ENCODE peak calls at places on chromosomes 7 and 10, in eight cellular contexts. J is heart left ventricle, U is brain microvascular endothelial cell, P is aorta, D is right cardiac atrium, T is body of pancreas, G is tibial nerve, V is HCT116. M is an unnamed sample.

GRCh38 chr7:907158-907980 is 31.0 kb downstream of the GET4 start:
- DNase-seq in J (no peak), D (peak; percentile 54), P (no peak), T (peak; percentile 60), G (peak; percentile 46), U (no peak), V (no peak), M (no peak)

GRCh38 chr10:110901954-110902819 is 16.8 kb downstream of the BBIP1 start:
- DNase-seq in V (peak; percentile 48), G (no peak), U (peak; percentile 35), T (no peak), J (no peak), P (no peak), D (no peak), M (no peak)

GRCh38 chr10:75239391-75239790 is 3.6 kb upstream of the COMTD1 start:
- DNase-seq in G (no peak), T (no peak), J (no peak), U (no peak), V (no peak), D (no peak), P (no peak), M (no peak)

GRCh38 chr7:2715341-2716231 is 27.6 kb downstream of the AMZ1 start:
- DNase-seq in V (no peak), T (no peak), P (no peak), U (peak; percentile 30), G (no peak), J (no peak), D (peak; percentile 28), M (no peak)

GRCh38 chr7:37150180-37150579 is 298.5 kb downstream of the ELMO1 start:
- DNase-seq in D (no peak), T (no peak), P (no peak), J (no peak), G (no peak), V (no peak), U (no peak), M (no peak)

GRCh38 chr7:151008511-151009323 is 15.6 kb downstream of the ATG9B start:
- DNase-seq in P (peak; percentile 90), J (peak; percentile 91), V (peak; percentile 87), T (peak; percentile 66), G (no peak), D (peak; percentile 93), U (no peak), M (peak; percentile 70)

GRCh38 chr7:7324698-7325097 is 142.4 kb downstream of the C1GALT1 start:
- DNase-seq in U (no peak), V (no peak), D (no peak), T (no peak), P (no peak), G (no peak), J (no peak), M (no peak)

GRCh38 chr7:121164247-121164646 is 164.6 kb upstream of the WNT16 start:
- DNase-seq in J (no peak), D (no peak), U (no peak), G (no peak), T (no peak), P (no peak), V (no peak), M (no peak)

GRCh38 chr7:93920496-93921189 is 892 bp upstream of the GNG11 start:
- DNase-seq in D (no peak), G (no peak), U (no peak), V (no peak), J (no peak), T (no peak), P (no peak), M (no peak)

GRCh38 chr10:128077155-128077875 is 48.9 kb downstream of the MKI67 start:
- DNase-seq in U (no peak), T (no peak), V (no peak), P (peak; percentile 57), G (no peak), J (peak; percentile 38), D (no peak), M (no peak)

GRCh38 chr10:125538947-125539649 is 143.9 kb downstream of the TEX36 start:
- DNase-seq in D (peak; percentile 56), T (peak; percentile 79), G (no peak), J (no peak), V (no peak), U (no peak), P (no peak), M (no peak)

GRCh38 chr10:22681783-22682183 is 32.6 kb downstream of the PIP4K2A start:
- DNase-seq in J (no peak), G (no peak), U (peak; percentile 81), D (peak; percentile 65), P (no peak), T (peak; percentile 40), V (peak; percentile 23), M (peak; percentile 28)

GRCh38 chr10:72329290-72330058 is 25.2 kb downstream of the DNAJB12 start:
- DNase-seq in T (peak; percentile 96), U (no peak), J (no peak), G (no peak), P (no peak), D (peak; percentile 75), V (no peak), M (no peak)

GRCh38 chr7:112997831-112998230 is 88.8 kb downstream of the GPR85 start:
- DNase-seq in T (no peak), J (no peak), D (no peak), U (no peak), G (no peak), P (no peak), V (no peak), M (no peak)

GRCh38 chr10:84076047-84076388 is 63.3 kb upstream of the GHITM start:
- DNase-seq in D (peak; percentile 55), V (no peak), P (no peak), J (no peak), G (no peak), T (no peak), U (peak; percentile 28), M (no peak)

GRCh38 chr10:110985497-110986270 is 66.3 kb downstream of the SHOC2 start:
- DNase-seq in P (no peak), U (no peak), T (no peak), V (no peak), D (no peak), G (no peak), J (no peak), M (no peak)

GRCh38 chr10:1992930-1993329 is 255.6 kb upstream of the ADARB2 start:
- DNase-seq in G (no peak), J (no peak), T (no peak), U (no peak), P (no peak), V (no peak), D (no peak), M (no peak)

GRCh38 chr7:129422727-129423126 is 11.5 kb upstream of the STRIP2 start:
- DNase-seq in T (no peak), U (no peak), J (no peak), P (no peak), G (no peak), D (no peak), V (no peak), M (no peak)

GRCh38 chr10:52029628-52030027 is 284.5 kb upstream of the DKK1 start:
- DNase-seq in P (no peak), J (no peak), U (no peak), T (no peak), G (no peak), D (no peak), V (no peak), M (no peak)

GRCh38 chr7:109476409-109476808 is 906.7 kb downstream of the DNAJB9 start:
- DNase-seq in V (no peak), U (no peak), D (no peak), J (no peak), P (no peak), G (no peak), T (no peak), M (no peak)

GRCh38 chr7:11935905-11936304 is 103.9 kb upstream of the THSD7A start:
- DNase-seq in U (no peak), T (no peak), P (no peak), V (peak; percentile 1), J (no peak), G (no peak), D (no peak), M (no peak)

GRCh38 chr10:70891636-70892035 is 3.3 kb upstream of the PCBD1 start:
- DNase-seq in V (no peak), J (no peak), D (no peak), G (no peak), P (no peak), T (no peak), U (no peak), M (no peak)

GRCh38 chr10:80600251-80600650 is 62.5 kb downstream of the SH2D4B start:
- DNase-seq in P (no peak), G (no peak), T (no peak), D (no peak), U (no peak), V (no peak), J (no peak), M (no peak)

GRCh38 chr10:19964625-19965024 is 148.4 kb downstream of the PLXDC2 start:
- DNase-seq in U (no peak), J (no peak), D (no peak), V (no peak), P (no peak), T (no peak), G (no peak), M (no peak)

GRCh38 chr10:19966751-19967150 is 150.5 kb downstream of the PLXDC2 start:
- DNase-seq in D (no peak), J (no peak), T (no peak), U (no peak), G (no peak), P (no peak), V (no peak), M (no peak)

GRCh38 chr10:19971343-19971742 is 155.1 kb downstream of the PLXDC2 start:
- DNase-seq in P (no peak), V (no peak), D (no peak), G (no peak), U (no peak), J (no peak), T (no peak), M (no peak)

GRCh38 chr10:19970707-19971106 is 154.5 kb downstream of the PLXDC2 start:
- DNase-seq in P (no peak), T (no peak), J (no peak), D (no peak), G (no peak), V (no peak), U (no peak), M (no peak)

GRCh38 chr10:19968745-19969144 is 152.5 kb downstream of the PLXDC2 start:
- DNase-seq in P (no peak), J (no peak), T (no peak), D (no peak), V (no peak), U (no peak), G (no peak), M (no peak)
- H3K27ac ChIP-seq in P (no peak overlapping the region), J (no peak overlapping the region), T (no peak overlapping the region), D (no peak overlapping the region), V (no peak overlapping the region), U (no peak overlapping the region), G (no peak overlapping the region), M (no peak overlapping the region)

GRCh38 chr10:63631971-63632370 is 110.8 kb downstream of the REEP3 start:
- DNase-seq in G (no peak), D (no peak), U (no peak), V (no peak), P (no peak), T (no peak), J (no peak), M (no peak)
- H3K27ac ChIP-seq in G (no peak overlapping the region), D (no peak overlapping the region), U (no peak overlapping the region), V (no peak overlapping the region), P (no peak overlapping the region), T (no peak overlapping the region), J (peak overlapping the region; percentile 93), M (no peak overlapping the region)

GRCh38 chr10:21518629-21519321 is 6.7 kb downstream of the SKIDA1 start:
- DNase-seq in V (no peak), D (peak; percentile 54), J (no peak), T (peak; percentile 32), U (no peak), P (no peak), G (no peak), M (no peak)
- H3K27ac ChIP-seq in V (no peak overlapping the region), D (peak overlapping the region; percentile 99), J (peak overlapping the region; percentile 59), T (peak overlapping the region; percentile 68), U (peak overlapping the region; percentile 29), P (peak overlapping the region; percentile 39), G (peak overlapping the region; percentile 74), M (no peak overlapping the region)

GRCh38 chr10:99924856-99925255 is 84.9 kb downstream of the DNMBP start:
- DNase-seq in G (no peak), J (no peak), D (no peak), U (no peak), V (no peak), P (no peak), T (no peak), M (no peak)
- H3K27ac ChIP-seq in G (no peak overlapping the region), J (no peak overlapping the region), D (no peak overlapping the region), U (no peak overlapping the region), V (no peak overlapping the region), P (no peak overlapping the region), T (peak overlapping the region; percentile 37), M (no peak overlapping the region)

M was measured in CD4-positive, alpha-beta T cell.